ENCODE peak calls at places on chromosomes 7 and 10, in seven cellular contexts. One of them, this sample, is unnamed. For H3K4me1, the result is how much of the 10 kb centered on the place peaks cover.

GRCh38 chr7:101978683-101979082 is 161.3 kb downstream of the CUX1 start:
- DNase-seq in heart left ventricle: no peak
- DNase-seq in sigmoid colon: no peak
- DNase-seq in gastrocnemius medialis: no peak
- DNase-seq in adrenal gland: no peak
- DNase-seq in suprapubic skin: no peak
- DNase-seq in IMR-90: no peak
- DNase-seq in this sample: no peak

GRCh38 chr10:5544216-5544805 is 19.6 kb downstream of the CALML3 start:
- DNase-seq in gastrocnemius medialis: no peak
- DNase-seq in heart left ventricle: no peak
- DNase-seq in sigmoid colon: peak
- DNase-seq in IMR-90: no peak
- DNase-seq in suprapubic skin: no peak
- DNase-seq in adrenal gland: no peak
- DNase-seq in this sample: no peak

GRCh38 chr10:24444337-24444736 is 235.4 kb downstream of the KIAA1217 start:
- DNase-seq in heart left ventricle: no peak
- DNase-seq in suprapubic skin: no peak
- DNase-seq in IMR-90: peak
- DNase-seq in adrenal gland: no peak
- DNase-seq in sigmoid colon: no peak
- DNase-seq in gastrocnemius medialis: no peak
- DNase-seq in this sample: no peak

GRCh38 chr10:1477578-1477977 is 259.7 kb downstream of the ADARB2 start:
- DNase-seq in suprapubic skin: no peak
- DNase-seq in gastrocnemius medialis: no peak
- DNase-seq in IMR-90: no peak
- DNase-seq in sigmoid colon: no peak
- DNase-seq in adrenal gland: no peak
- DNase-seq in heart left ventricle: no peak
- DNase-seq in this sample: no peak

GRCh38 chr10:69715156-69715898 is 85.3 kb downstream of the FAM241B start:
- DNase-seq in suprapubic skin: no peak
- DNase-seq in sigmoid colon: no peak
- DNase-seq in IMR-90: peak
- DNase-seq in heart left ventricle: no peak
- DNase-seq in adrenal gland: no peak
- DNase-seq in gastrocnemius medialis: no peak
- DNase-seq in this sample: no peak

GRCh38 chr7:152583006-152583405 is 92.9 kb downstream of the XRCC2 start:
- DNase-seq in gastrocnemius medialis: no peak
- DNase-seq in sigmoid colon: peak
- DNase-seq in IMR-90: no peak
- DNase-seq in suprapubic skin: peak
- DNase-seq in adrenal gland: no peak
- DNase-seq in heart left ventricle: no peak
- DNase-seq in this sample: no peak

GRCh38 chr10:106224676-106225075 is 939.8 kb downstream of the SORCS1 start:
- DNase-seq in IMR-90: peak
- DNase-seq in suprapubic skin: no peak
- DNase-seq in gastrocnemius medialis: no peak
- DNase-seq in sigmoid colon: no peak
- DNase-seq in adrenal gland: no peak
- DNase-seq in heart left ventricle: no peak
- DNase-seq in this sample: no peak

GRCh38 chr10:122197823-122198222 is 73.3 kb upstream of the BTBD16 start:
- DNase-seq in IMR-90: no peak
- DNase-seq in suprapubic skin: no peak
- DNase-seq in adrenal gland: no peak
- DNase-seq in gastrocnemius medialis: no peak
- DNase-seq in heart left ventricle: no peak
- DNase-seq in sigmoid colon: no peak
- DNase-seq in this sample: no peak

GRCh38 chr10:23337616-23338015 is 7.0 kb downstream of the C10orf67 start:
- DNase-seq in heart left ventricle: no peak
- DNase-seq in gastrocnemius medialis: no peak
- DNase-seq in sigmoid colon: no peak
- DNase-seq in adrenal gland: no peak
- DNase-seq in suprapubic skin: no peak
- DNase-seq in IMR-90: no peak
- DNase-seq in this sample: no peak

GRCh38 chr7:104065491-104065890 is 76.0 kb upstream of the RELN start:
- DNase-seq in adrenal gland: no peak
- DNase-seq in IMR-90: no peak
- DNase-seq in gastrocnemius medialis: no peak
- DNase-seq in sigmoid colon: no peak
- DNase-seq in heart left ventricle: no peak
- DNase-seq in suprapubic skin: no peak
- DNase-seq in this sample: no peak

GRCh38 chr7:2759736-2760097 is 71.7 kb downstream of the AMZ1 start:
- DNase-seq in heart left ventricle: no peak
- DNase-seq in gastrocnemius medialis: no peak
- DNase-seq in sigmoid colon: no peak
- DNase-seq in IMR-90: no peak
- DNase-seq in adrenal gland: peak
- DNase-seq in suprapubic skin: no peak
- DNase-seq in this sample: no peak

GRCh38 chr10:129104266-129105045 is 362.6 kb upstream of the MGMT start:
- DNase-seq in sigmoid colon: no peak
- DNase-seq in heart left ventricle: no peak
- DNase-seq in adrenal gland: no peak
- DNase-seq in gastrocnemius medialis: no peak
- DNase-seq in suprapubic skin: no peak
- DNase-seq in IMR-90: peak
- DNase-seq in this sample: no peak

GRCh38 chr10:92363498-92363897 is 72.5 kb downstream of the MARCHF5 start:
- DNase-seq in heart left ventricle: no peak
- DNase-seq in gastrocnemius medialis: no peak
- DNase-seq in suprapubic skin: no peak
- DNase-seq in adrenal gland: no peak
- DNase-seq in sigmoid colon: no peak
- DNase-seq in IMR-90: no peak
- DNase-seq in this sample: no peak

GRCh38 chr10:110912374-110912773 is 6.6 kb downstream of the BBIP1 start:
- DNase-seq in heart left ventricle: no peak
- DNase-seq in sigmoid colon: no peak
- DNase-seq in IMR-90: peak
- DNase-seq in adrenal gland: no peak
- DNase-seq in gastrocnemius medialis: no peak
- DNase-seq in suprapubic skin: no peak
- DNase-seq in this sample: no peak

GRCh38 chr7:69433086-69433485 is 165.2 kb upstream of the AUTS2 start:
- DNase-seq in adrenal gland: no peak
- DNase-seq in suprapubic skin: no peak
- DNase-seq in IMR-90: no peak
- DNase-seq in gastrocnemius medialis: no peak
- DNase-seq in sigmoid colon: no peak
- DNase-seq in heart left ventricle: no peak
- DNase-seq in this sample: no peak

GRCh38 chr10:118629211-118629610 is 33.8 kb upstream of the PRLHR start:
- DNase-seq in IMR-90: no peak
- DNase-seq in gastrocnemius medialis: no peak
- DNase-seq in sigmoid colon: no peak
- DNase-seq in heart left ventricle: no peak
- DNase-seq in adrenal gland: no peak
- DNase-seq in suprapubic skin: no peak
- DNase-seq in this sample: no peak

GRCh38 chr7:118777308-118777707 is 552.8 kb downstream of the ANKRD7 start:
- DNase-seq in heart left ventricle: no peak
- DNase-seq in sigmoid colon: no peak
- DNase-seq in IMR-90: no peak
- DNase-seq in suprapubic skin: no peak
- DNase-seq in adrenal gland: no peak
- DNase-seq in gastrocnemius medialis: no peak
- DNase-seq in this sample: no peak

GRCh38 chr7:46360255-46360654 is 439.2 kb upstream of the IGFBP3 start:
- DNase-seq in adrenal gland: no peak
- DNase-seq in IMR-90: no peak
- DNase-seq in suprapubic skin: no peak
- DNase-seq in sigmoid colon: no peak
- DNase-seq in gastrocnemius medialis: no peak
- DNase-seq in heart left ventricle: no peak
- DNase-seq in this sample: no peak

GRCh38 chr10:112584276-112584675 is 137.3 kb downstream of the VTI1A start:
- DNase-seq in IMR-90: peak
- DNase-seq in suprapubic skin: no peak
- DNase-seq in heart left ventricle: no peak
- DNase-seq in gastrocnemius medialis: no peak
- DNase-seq in adrenal gland: no peak
- DNase-seq in sigmoid colon: no peak
- DNase-seq in this sample: no peak

GRCh38 chr10:45076847-45077246 is 76.1 kb downstream of the ZNF22 start:
- DNase-seq in gastrocnemius medialis: no peak
- DNase-seq in IMR-90: no peak
- DNase-seq in suprapubic skin: no peak
- DNase-seq in sigmoid colon: no peak
- DNase-seq in heart left ventricle: no peak
- DNase-seq in adrenal gland: no peak
- DNase-seq in this sample: no peak

GRCh38 chr7:42082144-42082543 is 154.9 kb downstream of the GLI3 start:
- DNase-seq in heart left ventricle: no peak
- DNase-seq in sigmoid colon: peak
- DNase-seq in IMR-90: peak
- DNase-seq in suprapubic skin: no peak
- DNase-seq in adrenal gland: no peak
- DNase-seq in gastrocnemius medialis: no peak
- DNase-seq in this sample: no peak

GRCh38 chr7:46713868-46714596 is 793.0 kb upstream of the IGFBP3 start:
- DNase-seq in IMR-90: no peak
- DNase-seq in adrenal gland: peak
- DNase-seq in heart left ventricle: peak
- DNase-seq in suprapubic skin: no peak
- DNase-seq in sigmoid colon: no peak
- DNase-seq in gastrocnemius medialis: peak
- DNase-seq in this sample: peak

GRCh38 chr7:111486472-111487142 is 75.7 kb downstream of the IMMP2L start:
- DNase-seq in sigmoid colon: no peak
- DNase-seq in suprapubic skin: no peak
- DNase-seq in IMR-90: peak
- DNase-seq in heart left ventricle: no peak
- DNase-seq in gastrocnemius medialis: no peak
- DNase-seq in adrenal gland: no peak
- DNase-seq in this sample: peak

GRCh38 chr7:106657085-106657991 is 3.6 kb downstream of the CCDC71L start:
- DNase-seq in adrenal gland: no peak
- DNase-seq in IMR-90: peak
- DNase-seq in heart left ventricle: no peak
- DNase-seq in suprapubic skin: no peak
- DNase-seq in gastrocnemius medialis: no peak
- DNase-seq in sigmoid colon: no peak
- DNase-seq in this sample: no peak

GRCh38 chr7:100152404-100152803 is 3.7 kb downstream of the LAMTOR4 start:
- DNase-seq in adrenal gland: no peak
- DNase-seq in sigmoid colon: no peak
- DNase-seq in suprapubic skin: no peak
- DNase-seq in gastrocnemius medialis: no peak
- DNase-seq in heart left ventricle: no peak
- DNase-seq in IMR-90: no peak
- DNase-seq in this sample: no peak

DNA sequence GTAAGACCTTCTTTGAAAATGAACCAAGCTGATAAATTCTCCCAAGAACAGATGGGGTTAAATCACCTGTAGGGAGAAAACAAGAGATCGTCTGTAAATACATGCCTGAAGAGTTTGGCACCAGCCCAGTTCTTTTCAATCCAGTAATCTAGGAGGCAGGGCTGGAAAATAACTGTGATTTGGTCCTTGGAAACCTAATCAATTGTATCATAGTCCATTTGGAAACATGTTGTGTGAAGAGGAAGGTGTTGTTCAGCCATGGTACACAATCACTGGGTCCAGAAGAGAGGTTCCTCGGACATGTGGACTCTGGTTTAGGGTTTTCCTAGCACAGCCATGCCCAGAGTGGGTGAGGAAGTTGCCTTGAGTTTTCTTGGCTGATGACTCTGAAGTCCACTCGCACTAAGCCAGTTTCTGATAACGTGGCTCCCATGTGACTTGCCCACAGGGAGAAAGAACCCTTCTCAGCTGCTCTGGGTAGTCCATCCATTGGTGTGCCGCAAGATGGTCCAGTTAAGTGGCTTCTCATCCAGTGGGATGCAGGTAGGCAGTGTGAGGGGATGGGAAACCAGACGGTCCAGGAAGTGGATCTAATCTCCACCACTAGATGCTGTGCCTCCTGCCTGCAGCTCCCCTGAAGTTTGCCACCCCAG is 5.1 kb downstream of the BLNK start:
- DNase-seq in suprapubic skin: no peak
- DNase-seq in heart left ventricle: no peak
- DNase-seq in sigmoid colon: no peak
- DNase-seq in IMR-90: no peak
- DNase-seq in adrenal gland: no peak
- DNase-seq in gastrocnemius medialis: no peak
- DNase-seq in this sample: no peak
- H3K4me1 ChIP-seq in suprapubic skin: under half
- H3K4me1 ChIP-seq in heart left ventricle: under half
- H3K4me1 ChIP-seq in sigmoid colon: under half
- H3K4me1 ChIP-seq in IMR-90: under half
- H3K4me1 ChIP-seq in adrenal gland: under half
- H3K4me1 ChIP-seq in gastrocnemius medialis: under half
- H3K4me1 ChIP-seq in this sample: under half

GRCh38 chr7:116395125-116395791 is 104.3 kb upstream of the CAV2 start:
- DNase-seq in IMR-90: peak
- DNase-seq in heart left ventricle: no peak
- DNase-seq in gastrocnemius medialis: no peak
- DNase-seq in adrenal gland: no peak
- DNase-seq in sigmoid colon: no peak
- DNase-seq in suprapubic skin: no peak
- DNase-seq in this sample: no peak
- H3K27ac ChIP-seq in IMR-90: peak
- H3K27ac ChIP-seq in heart left ventricle: peak
- H3K27ac ChIP-seq in gastrocnemius medialis: peak
- H3K27ac ChIP-seq in adrenal gland: no peak
- H3K27ac ChIP-seq in sigmoid colon: peak
- H3K27ac ChIP-seq in suprapubic skin: no peak
- H3K27ac ChIP-seq in this sample: peak

GRCh38 chr7:130069978-130070899 is at the start of gene KLHDC10:
- DNase-seq in sigmoid colon: peak
- DNase-seq in suprapubic skin: peak
- DNase-seq in gastrocnemius medialis: peak
- DNase-seq in IMR-90: peak
- DNase-seq in heart left ventricle: peak
- DNase-seq in adrenal gland: peak
- DNase-seq in this sample: peak
- TF ChIP-seq POLR2A in sigmoid colon: no peak
- TF ChIP-seq POLR2A in suprapubic skin: no peak
- TF ChIP-seq POLR2A in gastrocnemius medialis: peak
- TF ChIP-seq POLR2A in IMR-90: no peak
- TF ChIP-seq POLR2A in heart left ventricle: peak
- TF ChIP-seq POLR2A in adrenal gland: peak
- TF ChIP-seq POLR2A in this sample: no peak

DNA sequence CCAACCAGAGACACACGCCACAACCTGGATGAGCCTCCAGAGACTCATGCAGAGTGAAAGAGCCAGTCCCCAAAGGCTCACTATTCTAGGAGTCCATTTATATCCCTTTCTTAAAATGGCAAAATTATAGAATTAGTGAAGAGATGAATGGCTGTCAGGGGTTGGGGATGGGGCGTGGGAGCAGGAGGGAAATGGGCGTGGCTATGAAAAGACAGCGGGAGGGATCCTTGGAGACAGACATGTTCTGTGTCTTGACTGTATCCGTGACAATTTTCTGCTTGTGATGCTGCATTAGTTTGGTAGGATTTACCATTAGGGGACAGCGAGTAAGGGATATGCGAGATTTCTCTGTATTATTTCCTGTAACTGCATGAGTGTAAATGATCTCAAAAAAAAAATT is 33.0 kb downstream of the FAM53B start:
- DNase-seq in heart left ventricle: no peak
- DNase-seq in suprapubic skin: no peak
- DNase-seq in adrenal gland: no peak
- DNase-seq in sigmoid colon: no peak
- DNase-seq in gastrocnemius medialis: no peak
- DNase-seq in IMR-90: no peak
- DNase-seq in this sample: no peak
- H3K4me1 ChIP-seq in heart left ventricle: half or more
- H3K4me1 ChIP-seq in suprapubic skin: half or more
- H3K4me1 ChIP-seq in adrenal gland: under half
- H3K4me1 ChIP-seq in sigmoid colon: half or more
- H3K4me1 ChIP-seq in gastrocnemius medialis: half or more
- H3K4me1 ChIP-seq in IMR-90: under half
- H3K4me1 ChIP-seq in this sample: half or more